ENCODE peak calls at places on chromosomes 12 and 14, in ten cellular contexts. A is CD8-positive, alpha-beta T cell; P is fibroblast of lung; U is transverse colon; W is astrocyte; T is endothelial cell of umbilical vein; X is tibial nerve; M is sigmoid colon; L is mucosa of descending colon; O is uterus. V is an unnamed sample.

GRCh38 chr12:101343893-101344292 is 63.7 kb downstream of the ARL1 start:
- DNase-seq in P (peak; percentile 40), M (no peak), T (no peak), W (peak; percentile 13), U (no peak), A (no peak), L (no peak), X (no peak), O (no peak), V (no peak)

GRCh38 chr12:2940564-2940963 is 18.6 kb upstream of the TEAD4 start:
- DNase-seq in P (no peak), M (peak; percentile 63), O (no peak), W (no peak), T (no peak), L (no peak), A (no peak), U (no peak), X (no peak), V (no peak)

GRCh38 chr12:100404769-100405407 is 48.0 kb downstream of the SLC17A8 start:
- DNase-seq in O (no peak), A (no peak), P (peak; percentile 15), U (peak; percentile 26), M (no peak), L (no peak), T (peak; percentile 48), W (no peak), X (no peak), V (peak; percentile 46)

GRCh38 chr12:105667880-105668279 is 337.4 kb downstream of the C12orf75 start:
- DNase-seq in O (no peak), L (no peak), U (no peak), A (no peak), M (no peak), T (no peak), X (no peak), W (no peak), P (no peak), V (no peak)

GRCh38 chr14:73463411-73463810 is 5.1 kb upstream of the NUMB start:
- DNase-seq in T (peak; percentile 86), A (no peak), W (peak; percentile 90), O (no peak), X (peak; percentile 68), L (no peak), P (peak; percentile 92), U (peak; percentile 26), M (peak; percentile 75), V (peak; percentile 45)

GRCh38 chr12:9910716-9911421 is 21.3 kb downstream of the CLEC2A start:
- DNase-seq in O (no peak), A (no peak), U (no peak), P (no peak), M (no peak), T (no peak), L (no peak), W (no peak), X (no peak), V (no peak)

GRCh38 chr12:40854669-40855068 is 162.4 kb downstream of the CNTN1 start:
- DNase-seq in U (no peak), A (no peak), T (no peak), W (no peak), O (no peak), X (no peak), L (no peak), P (no peak), M (no peak), V (no peak)

GRCh38 chr12:81077329-81077685 is 572 bp upstream of the ACSS3 start:
- DNase-seq in W (peak; percentile 57), X (peak; percentile 25), M (no peak), P (peak; percentile 61), L (no peak), U (no peak), A (no peak), T (no peak), O (peak; percentile 49), V (peak; percentile 10)

GRCh38 chr14:78029471-78030372 is 140.5 kb upstream of the NRXN3 start:
- DNase-seq in T (no peak), M (no peak), W (no peak), X (no peak), U (no peak), L (no peak), O (no peak), A (no peak), P (no peak), V (no peak)

GRCh38 chr12:1630827-1631591 is 2.0 kb downstream of the WNT5B start:
- DNase-seq in P (peak; percentile 62), U (no peak), X (peak; percentile 72), T (no peak), M (no peak), A (no peak), W (peak; percentile 46), L (no peak), O (no peak), V (no peak)

GRCh38 chr12:92362785-92363184 is 217.1 kb upstream of the BTG1 start:
- DNase-seq in M (no peak), P (no peak), T (no peak), X (no peak), U (no peak), W (no peak), A (no peak), L (no peak), O (no peak), V (no peak)

GRCh38 chr12:92360543-92360942 is 214.9 kb upstream of the BTG1 start:
- DNase-seq in U (no peak), P (peak; percentile 7), O (no peak), T (no peak), A (no peak), X (no peak), M (no peak), W (no peak), L (no peak), V (no peak)

GRCh38 chr12:92365333-92365732 is 219.7 kb upstream of the BTG1 start:
- DNase-seq in P (no peak), X (no peak), T (no peak), U (no peak), W (no peak), O (no peak), A (no peak), L (no peak), M (no peak), V (no peak)

GRCh38 chr12:92363295-92364146 is 217.9 kb upstream of the BTG1 start:
- DNase-seq in P (peak; percentile 50), U (peak; percentile 50), M (peak; percentile 77), W (peak; percentile 32), X (peak; percentile 35), O (peak; percentile 28), A (peak; percentile 10), L (peak; percentile 47), T (peak; percentile 31), V (no peak)

DNA sequence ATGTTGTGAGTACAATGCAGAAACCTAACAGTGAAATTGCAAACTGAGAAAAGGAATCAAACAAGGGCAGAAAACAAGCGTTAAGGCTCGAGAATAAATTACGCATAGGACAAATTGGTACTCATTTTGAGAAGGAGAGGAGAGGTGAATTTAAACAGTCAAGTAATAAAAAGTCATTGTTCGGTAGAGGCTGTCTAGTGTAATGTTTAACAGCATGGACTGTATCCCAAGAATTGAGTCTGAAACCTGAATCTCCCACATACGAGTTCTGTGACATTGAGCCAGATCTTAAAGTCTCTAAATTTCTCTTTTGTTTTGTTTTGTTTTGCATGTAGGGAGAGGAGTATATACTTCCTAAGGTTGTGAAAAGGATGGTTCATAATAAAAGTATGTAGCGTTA is 216.5 kb upstream of the BTG1 start:
- DNase-seq in P (no peak), A (no peak), O (no peak), W (no peak), L (no peak), M (no peak), X (no peak), U (no peak), T (no peak), V (no peak)
- H3K4me3 ChIP-seq in P (no peak overlapping the region), A (no peak overlapping the region), O (no peak overlapping the region), W (no peak overlapping the region), L (no peak overlapping the region), M (no peak overlapping the region), X (no peak overlapping the region), U (no peak overlapping the region), T (no peak overlapping the region), V (no peak overlapping the region)

GRCh38 chr12:124369055-124369900 is 74.4 kb downstream of the RFLNA start:
- DNase-seq in O (peak; percentile 96), P (peak; percentile 94), W (peak; percentile 87), A (no peak), T (peak; percentile 90), L (peak; percentile 87), X (peak; percentile 83), U (peak; percentile 86), M (peak; percentile 97), V (peak; percentile 99)
- TF ChIP-seq CTCF in O (peak; percentile 52), P (peak; percentile 56), W (no peak), A (no peak), T (peak; percentile 60), L (peak; percentile 15), X (peak; percentile 18), U (peak; percentile 48), M (peak; percentile 53), V (peak; percentile 20)

DNA sequence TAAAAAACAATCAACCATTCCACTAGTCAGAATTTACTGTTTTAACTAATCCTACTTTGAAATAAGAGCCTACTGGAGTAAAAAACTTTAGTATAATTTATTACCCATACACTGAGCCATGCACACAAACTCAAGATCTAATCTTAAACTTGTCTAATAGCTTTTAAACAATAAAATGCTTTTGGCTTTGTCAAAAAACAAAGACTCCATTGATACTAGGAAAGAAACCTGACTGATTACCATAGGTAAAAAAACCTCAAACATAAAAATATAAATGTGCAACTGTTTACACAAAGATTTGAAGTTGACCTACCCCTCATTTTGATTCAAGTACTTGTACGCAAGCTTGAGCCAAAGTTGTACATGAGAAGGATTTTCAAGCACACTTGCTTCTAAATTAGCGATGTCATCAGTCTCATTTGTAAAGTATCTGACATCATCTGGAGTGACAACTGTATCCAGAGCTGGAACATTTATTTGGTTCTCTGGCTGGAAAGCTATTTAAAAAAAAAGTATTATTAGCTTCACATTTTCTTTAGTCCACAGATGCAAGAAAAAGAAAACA is 36.1 kb downstream of the ZFC3H1 start:
- DNase-seq in L (no peak), W (no peak), M (no peak), X (no peak), O (no peak), P (no peak), T (peak; percentile 29), A (no peak), U (no peak), V (no peak)
- H3K36me3 ChIP-seq in L (peaks cover 15% of the 10 kb centered on the region), W (peaks cover 86% of the 10 kb centered on the region), M (peaks cover 49% of the 10 kb centered on the region), X (peaks cover 88% of the 10 kb centered on the region), O (no peaks in the 10 kb centered on the region), P (peaks cover 17% of the 10 kb centered on the region), T (peaks cover 46% of the 10 kb centered on the region), A (peaks cover 82% of the 10 kb centered on the region), U (peaks cover 88% of the 10 kb centered on the region), V (peaks cover 80% of the 10 kb centered on the region)

DNA sequence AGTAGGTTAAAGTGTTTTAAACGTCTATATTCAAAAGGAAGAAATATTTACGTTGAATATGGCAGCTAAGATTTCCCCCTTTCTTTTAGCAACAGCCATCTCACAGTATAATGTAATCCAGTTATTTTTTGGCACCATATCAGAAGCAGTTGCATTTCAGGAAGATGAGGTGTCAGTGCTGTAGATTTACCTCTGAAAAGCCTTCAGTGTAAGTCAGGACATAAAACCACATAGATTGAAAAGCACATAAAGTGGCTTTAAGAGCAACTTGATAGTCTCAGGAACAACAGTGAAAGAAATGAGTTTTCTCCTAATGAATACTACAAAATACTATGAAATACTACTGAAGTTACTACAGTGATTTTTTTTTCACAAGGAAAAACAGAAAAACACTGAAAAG is 6.9 kb downstream of the MLH3 start:
- DNase-seq in T (peak; percentile 69), O (no peak), W (peak; percentile 81), X (no peak), U (no peak), M (no peak), A (no peak), L (no peak), P (peak; percentile 83), V (no peak)
- H3K4me3 ChIP-seq in T (no peak overlapping the region), O (no peak overlapping the region), W (no peak overlapping the region), X (no peak overlapping the region), U (no peak overlapping the region), M (no peak overlapping the region), A (no peak overlapping the region), L (no peak overlapping the region), P (no peak overlapping the region), V (no peak overlapping the region)

V was measured in pancreas.